ENCODE peak calls at places on chromosomes 12 and 14, in ten cellular contexts. One of them, this sample, is unnamed.

GRCh38 chr12:49881400-49882247 is 22.1 kb downstream of the FAIM2 start:
- DNase-seq in endodermal cell: no peak
- DNase-seq in lower leg skin: no peak
- DNase-seq in bronchial epithelial cell: no peak
- DNase-seq in fibroblast of pulmonary artery: no peak
- DNase-seq in fibroblast of lung: no peak
- DNase-seq in A549: no peak
- DNase-seq in PC-9: no peak
- DNase-seq in spleen: peak
- DNase-seq in astrocyte of the spinal cord: no peak
- DNase-seq in this sample: no peak

GRCh38 chr14:100120522-100121269 is 38.7 kb downstream of the DEGS2 start:
- DNase-seq in endodermal cell: no peak
- DNase-seq in lower leg skin: no peak
- DNase-seq in bronchial epithelial cell: no peak
- DNase-seq in fibroblast of pulmonary artery: no peak
- DNase-seq in fibroblast of lung: no peak
- DNase-seq in A549: no peak
- DNase-seq in PC-9: no peak
- DNase-seq in spleen: no peak
- DNase-seq in astrocyte of the spinal cord: no peak
- DNase-seq in this sample: no peak

GRCh38 chr12:119666226-119666808 is 1.6 kb upstream of the PRKAB1 start:
- DNase-seq in endodermal cell: no peak
- DNase-seq in lower leg skin: no peak
- DNase-seq in bronchial epithelial cell: no peak
- DNase-seq in fibroblast of pulmonary artery: no peak
- DNase-seq in fibroblast of lung: no peak
- DNase-seq in A549: no peak
- DNase-seq in PC-9: no peak
- DNase-seq in spleen: no peak
- DNase-seq in astrocyte of the spinal cord: no peak
- DNase-seq in this sample: no peak

GRCh38 chr12:9068600-9068999 is 47.1 kb downstream of the A2M start:
- DNase-seq in endodermal cell: no peak
- DNase-seq in lower leg skin: no peak
- DNase-seq in bronchial epithelial cell: no peak
- DNase-seq in fibroblast of pulmonary artery: no peak
- DNase-seq in fibroblast of lung: no peak
- DNase-seq in A549: no peak
- DNase-seq in PC-9: no peak
- DNase-seq in spleen: no peak
- DNase-seq in astrocyte of the spinal cord: no peak
- DNase-seq in this sample: no peak

GRCh38 chr12:89373772-89374572 is 21.7 kb upstream of the DUSP6 start:
- DNase-seq in endodermal cell: no peak
- DNase-seq in lower leg skin: no peak
- DNase-seq in bronchial epithelial cell: peak
- DNase-seq in fibroblast of pulmonary artery: peak
- DNase-seq in fibroblast of lung: peak
- DNase-seq in A549: no peak
- DNase-seq in PC-9: peak
- DNase-seq in spleen: no peak
- DNase-seq in astrocyte of the spinal cord: peak
- DNase-seq in this sample: peak

GRCh38 chr12:26434299-26434915 is 239.0 kb downstream of the SSPN start:
- DNase-seq in endodermal cell: peak
- DNase-seq in lower leg skin: no peak
- DNase-seq in bronchial epithelial cell: peak
- DNase-seq in fibroblast of pulmonary artery: peak
- DNase-seq in fibroblast of lung: peak
- DNase-seq in A549: peak
- DNase-seq in PC-9: peak
- DNase-seq in spleen: no peak
- DNase-seq in astrocyte of the spinal cord: peak
- DNase-seq in this sample: peak

GRCh38 chr14:54597795-54598443 is 31.0 kb downstream of the SAMD4A start:
- DNase-seq in endodermal cell: no peak
- DNase-seq in lower leg skin: no peak
- DNase-seq in bronchial epithelial cell: peak
- DNase-seq in fibroblast of pulmonary artery: no peak
- DNase-seq in fibroblast of lung: peak
- DNase-seq in A549: no peak
- DNase-seq in PC-9: no peak
- DNase-seq in spleen: no peak
- DNase-seq in astrocyte of the spinal cord: peak
- DNase-seq in this sample: no peak

GRCh38 chr14:91036741-91037469 is 23.5 kb downstream of the RPS6KA5 start:
- DNase-seq in endodermal cell: no peak
- DNase-seq in lower leg skin: no peak
- DNase-seq in bronchial epithelial cell: no peak
- DNase-seq in fibroblast of pulmonary artery: no peak
- DNase-seq in fibroblast of lung: no peak
- DNase-seq in A549: no peak
- DNase-seq in PC-9: no peak
- DNase-seq in spleen: no peak
- DNase-seq in astrocyte of the spinal cord: no peak
- DNase-seq in this sample: no peak

GRCh38 chr12:68746572-68747180 is 700 bp downstream of the SLC35E3 start:
- DNase-seq in endodermal cell: peak
- DNase-seq in lower leg skin: peak
- DNase-seq in bronchial epithelial cell: peak
- DNase-seq in fibroblast of pulmonary artery: peak
- DNase-seq in fibroblast of lung: peak
- DNase-seq in A549: peak
- DNase-seq in PC-9: peak
- DNase-seq in spleen: peak
- DNase-seq in astrocyte of the spinal cord: peak
- DNase-seq in this sample: peak

GRCh38 chr12:53703746-53704145 is 23.5 kb downstream of the CALCOCO1 start:
- DNase-seq in endodermal cell: no peak
- DNase-seq in lower leg skin: no peak
- DNase-seq in bronchial epithelial cell: no peak
- DNase-seq in fibroblast of pulmonary artery: no peak
- DNase-seq in fibroblast of lung: peak
- DNase-seq in A549: no peak
- DNase-seq in PC-9: no peak
- DNase-seq in spleen: no peak
- DNase-seq in astrocyte of the spinal cord: peak
- DNase-seq in this sample: peak

GRCh38 chr12:26938660-26939185 is 453 bp downstream of the FGFR1OP2 start:
- DNase-seq in endodermal cell: no peak
- DNase-seq in lower leg skin: peak
- DNase-seq in bronchial epithelial cell: peak
- DNase-seq in fibroblast of pulmonary artery: no peak
- DNase-seq in fibroblast of lung: no peak
- DNase-seq in A549: peak
- DNase-seq in PC-9: peak
- DNase-seq in spleen: peak
- DNase-seq in astrocyte of the spinal cord: no peak
- DNase-seq in this sample: no peak

GRCh38 chr12:21815306-21816062 is 41.0 kb upstream of the KCNJ8 start:
- DNase-seq in endodermal cell: no peak
- DNase-seq in lower leg skin: no peak
- DNase-seq in bronchial epithelial cell: no peak
- DNase-seq in fibroblast of pulmonary artery: peak
- DNase-seq in fibroblast of lung: no peak
- DNase-seq in A549: no peak
- DNase-seq in PC-9: no peak
- DNase-seq in spleen: no peak
- DNase-seq in astrocyte of the spinal cord: peak
- DNase-seq in this sample: peak

GRCh38 chr12:52211716-52212585 is 20.1 kb upstream of the KRT80 start:
- DNase-seq in endodermal cell: peak
- DNase-seq in lower leg skin: peak
- DNase-seq in bronchial epithelial cell: no peak
- DNase-seq in fibroblast of pulmonary artery: no peak
- DNase-seq in fibroblast of lung: no peak
- DNase-seq in A549: no peak
- DNase-seq in PC-9: no peak
- DNase-seq in spleen: peak
- DNase-seq in astrocyte of the spinal cord: no peak
- DNase-seq in this sample: no peak

GRCh38 chr14:31420013-31420318 is 384 bp downstream of the HEATR5A start:
- DNase-seq in endodermal cell: peak
- DNase-seq in lower leg skin: peak
- DNase-seq in bronchial epithelial cell: peak
- DNase-seq in fibroblast of pulmonary artery: no peak
- DNase-seq in fibroblast of lung: no peak
- DNase-seq in A549: peak
- DNase-seq in PC-9: peak
- DNase-seq in spleen: peak
- DNase-seq in astrocyte of the spinal cord: no peak
- DNase-seq in this sample: no peak

GRCh38 chr12:31591308-31591901 is 469 bp upstream of the DENND5B start:
- DNase-seq in endodermal cell: peak
- DNase-seq in lower leg skin: no peak
- DNase-seq in bronchial epithelial cell: no peak
- DNase-seq in fibroblast of pulmonary artery: peak
- DNase-seq in fibroblast of lung: peak
- DNase-seq in A549: peak
- DNase-seq in PC-9: no peak
- DNase-seq in spleen: no peak
- DNase-seq in astrocyte of the spinal cord: peak
- DNase-seq in this sample: peak

GRCh38 chr12:6110006-6110405 is 14.5 kb downstream of the VWF start:
- DNase-seq in endodermal cell: peak
- DNase-seq in lower leg skin: no peak
- DNase-seq in bronchial epithelial cell: peak
- DNase-seq in fibroblast of pulmonary artery: peak
- DNase-seq in fibroblast of lung: peak
- DNase-seq in A549: no peak
- DNase-seq in PC-9: peak
- DNase-seq in spleen: no peak
- DNase-seq in astrocyte of the spinal cord: no peak
- DNase-seq in this sample: peak

GRCh38 chr14:97328743-97329142 is 531.6 kb downstream of the VRK1 start:
- DNase-seq in endodermal cell: no peak
- DNase-seq in lower leg skin: no peak
- DNase-seq in bronchial epithelial cell: no peak
- DNase-seq in fibroblast of pulmonary artery: no peak
- DNase-seq in fibroblast of lung: no peak
- DNase-seq in A549: no peak
- DNase-seq in PC-9: no peak
- DNase-seq in spleen: no peak
- DNase-seq in astrocyte of the spinal cord: no peak
- DNase-seq in this sample: no peak

GRCh38 chr12:66191547-66192126 is 2.6 kb downstream of the IRAK3 start:
- DNase-seq in endodermal cell: peak
- DNase-seq in lower leg skin: no peak
- DNase-seq in bronchial epithelial cell: peak
- DNase-seq in fibroblast of pulmonary artery: no peak
- DNase-seq in fibroblast of lung: no peak
- DNase-seq in A549: no peak
- DNase-seq in PC-9: no peak
- DNase-seq in spleen: no peak
- DNase-seq in astrocyte of the spinal cord: no peak
- DNase-seq in this sample: no peak
- H3K4me3 ChIP-seq in endodermal cell: no peak
- H3K4me3 ChIP-seq in lower leg skin: no peak
- H3K4me3 ChIP-seq in bronchial epithelial cell: no peak
- H3K4me3 ChIP-seq in fibroblast of pulmonary artery: peak
- H3K4me3 ChIP-seq in fibroblast of lung: no peak
- H3K4me3 ChIP-seq in A549: no peak
- H3K4me3 ChIP-seq in PC-9: no peak
- H3K4me3 ChIP-seq in spleen: no peak
- H3K4me3 ChIP-seq in astrocyte of the spinal cord: no peak
- H3K4me3 ChIP-seq in this sample: no peak

DNA sequence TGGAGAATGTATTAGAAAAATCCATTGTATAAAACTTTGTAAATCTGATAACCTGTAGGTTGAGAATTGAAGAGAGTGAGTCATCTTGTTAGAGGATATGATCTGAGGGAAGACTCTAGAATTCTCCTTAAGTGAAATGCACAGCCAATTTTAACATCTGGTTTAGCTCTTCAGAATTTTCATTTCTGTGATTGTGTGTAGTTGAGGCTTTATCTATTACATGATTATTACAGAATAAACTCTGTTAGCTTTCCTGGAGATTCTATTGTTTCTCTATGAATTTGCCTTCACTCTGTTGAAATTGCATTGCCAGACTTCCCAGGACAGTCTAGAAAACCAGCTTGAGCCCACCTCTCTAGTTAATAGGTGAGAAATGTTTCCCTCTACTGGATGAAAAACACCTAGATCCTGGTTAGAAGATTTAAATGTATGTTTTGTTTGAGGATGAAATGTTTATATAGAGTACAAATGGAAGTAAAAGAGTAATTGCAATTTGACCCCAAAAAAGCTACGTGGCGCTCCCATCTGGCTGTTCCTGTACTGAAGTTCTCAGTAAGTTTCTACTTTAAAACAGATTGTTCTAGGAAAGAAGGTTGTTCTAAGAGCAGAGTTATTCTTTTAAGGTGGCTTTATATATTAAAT is 2.9 kb downstream of the NUDT4 start:
- DNase-seq in endodermal cell: no peak
- DNase-seq in lower leg skin: no peak
- DNase-seq in bronchial epithelial cell: peak
- DNase-seq in fibroblast of pulmonary artery: peak
- DNase-seq in fibroblast of lung: peak
- DNase-seq in A549: no peak
- DNase-seq in PC-9: peak
- DNase-seq in spleen: no peak
- DNase-seq in astrocyte of the spinal cord: peak
- DNase-seq in this sample: peak
- TF ChIP-seq CTCF in endodermal cell: peak
- TF ChIP-seq CTCF in lower leg skin: no peak
- TF ChIP-seq CTCF in bronchial epithelial cell: no peak
- TF ChIP-seq CTCF in fibroblast of pulmonary artery: peak
- TF ChIP-seq CTCF in fibroblast of lung: no peak
- TF ChIP-seq CTCF in A549: peak
- TF ChIP-seq CTCF in PC-9: peak
- TF ChIP-seq CTCF in spleen: peak
- TF ChIP-seq CTCF in astrocyte of the spinal cord: peak
- TF ChIP-seq CTCF in this sample: peak

GRCh38 chr14:20687362-20688166 is 1.0 kb upstream of the ANG start:
- DNase-seq in endodermal cell: peak
- DNase-seq in lower leg skin: no peak
- DNase-seq in bronchial epithelial cell: no peak
- DNase-seq in fibroblast of pulmonary artery: no peak
- DNase-seq in fibroblast of lung: no peak
- DNase-seq in A549: no peak
- DNase-seq in PC-9: no peak
- DNase-seq in spleen: no peak
- DNase-seq in astrocyte of the spinal cord: no peak
- DNase-seq in this sample: no peak
- H3K4me3 ChIP-seq in endodermal cell: peak
- H3K4me3 ChIP-seq in lower leg skin: no peak
- H3K4me3 ChIP-seq in bronchial epithelial cell: no peak
- H3K4me3 ChIP-seq in fibroblast of pulmonary artery: no peak
- H3K4me3 ChIP-seq in fibroblast of lung: no peak
- H3K4me3 ChIP-seq in A549: peak
- H3K4me3 ChIP-seq in PC-9: no peak
- H3K4me3 ChIP-seq in spleen: no peak
- H3K4me3 ChIP-seq in astrocyte of the spinal cord: no peak
- H3K4me3 ChIP-seq in this sample: no peak

DNA sequence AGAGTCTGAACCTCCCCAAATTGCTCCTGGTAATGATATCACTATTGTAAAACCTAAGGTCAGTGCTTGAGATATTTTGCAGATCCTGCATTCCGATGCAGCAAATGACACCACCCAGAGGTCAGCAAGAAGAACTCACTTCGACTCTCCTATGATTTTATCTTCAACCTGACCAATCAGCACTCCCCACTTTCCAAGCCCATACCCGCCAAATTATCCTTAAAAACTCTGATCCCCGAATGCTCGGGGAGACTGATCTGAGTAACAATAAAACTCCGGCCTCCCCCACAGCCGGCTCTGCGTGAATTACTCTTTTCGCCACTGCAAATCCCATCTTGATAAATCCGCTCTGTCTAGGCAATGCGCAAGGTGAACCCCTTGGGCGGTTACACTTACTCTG is 1.2 kb downstream of the NPC2 start:
- DNase-seq in endodermal cell: peak
- DNase-seq in lower leg skin: no peak
- DNase-seq in bronchial epithelial cell: peak
- DNase-seq in fibroblast of pulmonary artery: peak
- DNase-seq in fibroblast of lung: peak
- DNase-seq in A549: peak
- DNase-seq in PC-9: peak
- DNase-seq in spleen: no peak
- DNase-seq in astrocyte of the spinal cord: peak
- DNase-seq in this sample: peak
- TF ChIP-seq CTCF in endodermal cell: peak
- TF ChIP-seq CTCF in lower leg skin: no peak
- TF ChIP-seq CTCF in bronchial epithelial cell: peak
- TF ChIP-seq CTCF in fibroblast of pulmonary artery: peak
- TF ChIP-seq CTCF in fibroblast of lung: no peak
- TF ChIP-seq CTCF in A549: peak
- TF ChIP-seq CTCF in PC-9: peak
- TF ChIP-seq CTCF in spleen: no peak
- TF ChIP-seq CTCF in astrocyte of the spinal cord: peak
- TF ChIP-seq CTCF in this sample: peak